ENCODE peak calls at places on chromosomes 4 and X, in seven cellular contexts. K is mesendoderm, B is H1, T is H9, E is mesenchymal stem cell, F is neuronal stem cell, I is IMR-90. S is an unnamed sample.

GRCh38 chr4:129145222-129145730 is 49.3 kb downstream of the C4orf33 start:
- DNase-seq in K (no peak), B (no peak), T (no peak), E (peak; percentile 3), F (no peak), I (no peak), S (peak; percentile 2)

GRCh38 chr4:97656034-97656720 is 487.1 kb downstream of the STPG2 start:
- DNase-seq in K (peak; percentile 53), B (no peak), T (no peak), E (peak; percentile 48), F (no peak), I (no peak), S (peak; percentile 86)

GRCh38 chr4:26061248-26061986 is 147.4 kb downstream of the SMIM20 start:
- DNase-seq in K (peak; percentile 77), B (peak; percentile 53), T (peak; percentile 72), E (peak; percentile 59), F (no peak), I (peak; percentile 60), S (peak; percentile 63)

GRCh38 chrX:44898411-44899221 is 25.6 kb downstream of the KDM6A start:
- DNase-seq in K (peak; percentile 6), B (peak; percentile 45), T (no peak), E (peak; percentile 46), F (no peak), I (peak; percentile 46), S (no peak)

GRCh38 chr4:53748328-53748772 is 157.1 kb upstream of the LNX1 start:
- DNase-seq in K (no peak), B (no peak), T (no peak), E (peak; percentile 46), F (no peak), I (no peak), S (no peak)

GRCh38 chr4:83473966-83474365 is 10.9 kb downstream of the ABRAXAS1 start:
- DNase-seq in K (no peak), B (no peak), T (no peak), E (no peak), F (no peak), I (no peak), S (no peak)

GRCh38 chr4:146193628-146194027 is 18.1 kb downstream of the LSM6 start:
- DNase-seq in K (no peak), B (no peak), T (no peak), E (no peak), F (no peak), I (no peak), S (no peak)

GRCh38 chr4:186037692-186038658 is 31.0 kb upstream of the TLR3 start:
- DNase-seq in K (peak; percentile 76), B (no peak), T (no peak), E (peak; percentile 73), F (peak; percentile 82), I (peak; percentile 80), S (peak; percentile 60)

GRCh38 chrX:72002886-72003285 is 92.2 kb downstream of the NHSL2 start:
- DNase-seq in K (no peak), B (no peak), T (peak; percentile 12), E (peak; percentile 22), F (no peak), I (no peak), S (no peak)

GRCh38 chrX:143648705-143649104 is 12.8 kb upstream of the SLITRK4 start:
- DNase-seq in K (peak; percentile 62), B (no peak), T (peak; percentile 30), E (peak; percentile 17), F (no peak), I (no peak), S (peak; percentile 14)

GRCh38 chr4:116018831-116019230 is 905.4 kb upstream of the NDST4 start:
- DNase-seq in K (no peak), B (no peak), T (no peak), E (no peak), F (no peak), I (no peak), S (no peak)

GRCh38 chr4:130053723-130054122 is 957.8 kb downstream of the C4orf33 start:
- DNase-seq in K (no peak), B (no peak), T (no peak), E (no peak), F (no peak), I (no peak), S (no peak)

GRCh38 chrX:124266325-124267087 is 66.0 kb upstream of the TEX13D start:
- DNase-seq in K (no peak), B (no peak), T (no peak), E (no peak), F (no peak), I (no peak), S (no peak)

GRCh38 chr4:145929415-145930178 is 9.0 kb downstream of the ZNF827 start:
- DNase-seq in K (no peak), B (no peak), T (no peak), E (no peak), F (no peak), I (no peak), S (no peak)

GRCh38 chr4:139576219-139576618 is 20.2 kb upstream of the SETD7 start:
- DNase-seq in K (no peak), B (no peak), T (no peak), E (peak; percentile 49), F (no peak), I (peak; percentile 60), S (no peak)

GRCh38 chrX:16484338-16484737 is 165.6 kb upstream of the S100G start:
- DNase-seq in K (no peak), B (no peak), T (no peak), E (peak; percentile 65), F (no peak), I (peak; percentile 97), S (peak; percentile 47)

GRCh38 chrX:70042399-70043371 is 7.1 kb downstream of the AWAT2 start:
- DNase-seq in K (peak; percentile 71), B (no peak), T (no peak), E (no peak), F (no peak), I (peak; percentile 42), S (peak; percentile 10)

GRCh38 chr4:92265798-92266197 is 38.0 kb upstream of the GRID2 start:
- DNase-seq in K (no peak), B (no peak), T (no peak), E (no peak), F (no peak), I (no peak), S (no peak)

GRCh38 chr4:189979196-189980047 is 38.8 kb downstream of the FRG1 start:
- DNase-seq in K (peak; percentile 1), B (no peak), T (peak; percentile 32), E (no peak), F (no peak), I (no peak), S (no peak)

GRCh38 chr4:1244978-1245471 is 3.9 kb downstream of the CTBP1 start:
- DNase-seq in K (no peak), B (no peak), T (no peak), E (no peak), F (no peak), I (no peak), S (no peak)

GRCh38 chr4:185211035-185211434 is 1.6 kb downstream of the SNX25 start:
- DNase-seq in K (peak; percentile 66), B (no peak), T (no peak), E (peak; percentile 35), F (no peak), I (peak; percentile 28), S (no peak)

GRCh38 chr4:1950369-1950768 is 58.4 kb downstream of the NELFA start:
- DNase-seq in K (no peak), B (no peak), T (no peak), E (no peak), F (no peak), I (no peak), S (no peak)

GRCh38 chr4:59597536-59598232 is 1602.4 kb upstream of the ADGRL3 start:
- DNase-seq in K (no peak), B (no peak), T (no peak), E (peak; percentile 13), F (no peak), I (no peak), S (no peak)

GRCh38 chrX:137988470-137988869 is 422.5 kb downstream of the ZIC3 start:
- DNase-seq in K (no peak), B (no peak), T (no peak), E (no peak), F (no peak), I (no peak), S (no peak)

DNA sequence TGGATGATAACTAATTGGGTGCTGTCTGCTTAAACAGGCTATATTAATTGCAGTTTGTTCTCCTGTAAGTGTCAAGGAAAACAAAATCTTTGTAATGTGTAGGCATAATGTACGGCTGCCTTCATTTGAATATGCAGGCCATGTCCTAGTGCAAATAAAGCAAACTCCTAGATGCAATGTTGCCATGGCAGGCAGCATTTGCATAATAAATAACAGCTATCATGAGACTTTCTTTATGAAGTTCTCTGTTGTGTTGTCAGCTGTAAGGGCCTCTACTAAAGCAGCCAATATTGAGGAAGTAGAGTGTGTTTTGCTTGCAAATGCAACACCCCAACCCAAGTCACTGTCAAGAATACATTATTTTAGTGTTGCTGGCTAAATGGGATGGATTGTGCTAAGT is 416.9 kb downstream of the ZIC3 start:
- DNase-seq in K (no peak), B (no peak), T (no peak), E (no peak), F (no peak), I (no peak), S (no peak)
- H3K18ac ChIP-seq in K (no peak overlapping the region), B (no peak overlapping the region), T (no peak overlapping the region), E (no peak overlapping the region), F (no peak overlapping the region), I (no peak overlapping the region), S (no peak overlapping the region)

GRCh38 chr4:84491420-84491819 is 7.7 kb downstream of the NKX6-1 start:
- DNase-seq in K (no peak), B (no peak), T (no peak), E (no peak), F (no peak), I (no peak), S (no peak)
- H3K18ac ChIP-seq in K (no peak overlapping the region), B (no peak overlapping the region), T (no peak overlapping the region), E (no peak overlapping the region), F (no peak overlapping the region), I (no peak overlapping the region), S (no peak overlapping the region)

GRCh38 chr4:40553995-40554394 is 75.7 kb downstream of the RBM47 start:
- DNase-seq in K (no peak), B (no peak), T (no peak), E (peak; percentile 61), F (no peak), I (no peak), S (peak; percentile 92)
- H3K18ac ChIP-seq in K (no peak overlapping the region), B (no peak overlapping the region), T (no peak overlapping the region), E (peak overlapping the region; percentile 81), F (no peak overlapping the region), I (no peak overlapping the region), S (no peak overlapping the region)

DNA sequence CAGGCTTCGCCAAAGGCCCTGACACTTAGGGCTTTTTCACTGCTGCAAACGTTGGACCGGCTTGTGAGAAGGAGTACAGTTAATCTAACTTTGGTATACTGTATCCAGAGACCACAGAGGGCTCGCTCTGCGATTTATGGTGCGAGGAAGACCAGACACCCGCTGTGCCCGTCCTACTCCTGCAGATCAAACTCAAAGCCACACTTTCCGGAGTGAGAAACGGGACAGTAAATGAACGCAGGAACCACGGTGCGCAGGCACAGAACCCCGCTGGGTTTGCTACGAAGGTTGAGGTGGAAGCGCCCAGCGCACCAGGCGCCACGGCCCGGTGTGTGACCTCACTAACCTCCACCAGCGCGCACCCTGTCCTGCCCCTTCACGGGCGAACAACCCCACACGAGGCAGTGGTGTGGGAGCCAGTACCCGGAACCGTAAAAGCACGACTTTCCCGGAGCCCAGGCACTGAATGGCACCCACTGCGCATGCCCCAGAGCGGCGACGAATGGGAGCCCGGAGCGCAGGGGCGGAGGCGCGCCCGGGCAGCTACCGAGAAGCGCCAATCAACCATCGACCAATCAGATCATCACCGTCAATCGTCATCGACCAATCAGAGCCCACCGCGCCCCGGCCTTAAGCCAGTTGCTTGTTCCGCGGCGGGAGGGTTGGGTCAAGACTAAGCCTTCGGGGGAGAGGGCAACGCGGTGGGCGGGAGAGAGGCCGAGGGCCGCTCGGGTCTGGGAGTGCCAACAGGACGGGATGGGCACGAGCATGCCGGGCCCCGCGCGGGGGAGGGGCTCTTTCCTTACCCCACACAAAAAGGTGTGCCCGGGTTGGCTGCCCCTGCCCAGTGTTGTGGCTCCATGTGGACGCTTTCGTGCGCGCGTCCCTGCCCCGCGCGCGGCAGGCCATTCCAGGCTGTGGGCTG is 21.3 kb upstream of the WDR45 start:
- DNase-seq in K (peak; percentile 96), B (peak; percentile 86), T (peak; percentile 95), E (peak; percentile 94), F (peak; percentile 89), I (peak; percentile 89), S (peak; percentile 91)
- H3K18ac ChIP-seq in K (no peak overlapping the region), B (peak overlapping the region; percentile 87), T (no peak overlapping the region), E (peak overlapping the region; percentile 78), F (peak overlapping the region; percentile 83), I (no peak overlapping the region), S (no peak overlapping the region)